ENCODE peak calls at places on chromosomes 2 and 18, in five cellular contexts. U is uterus, G is lower lobe of right lung, Y is neural progenitor cell, H is brain microvascular endothelial cell. J is an unnamed sample. For H3K27me3, the result is how much of the 10 kb centered on the place peaks cover.

GRCh38 chr2:201842131-201842530 is 35.8 kb downstream of the CDK15 start:
- DNase-seq in Y (no peak), H (no peak), U (no peak), G (no peak), J (no peak)

GRCh38 chr2:10432315-10433181 is 15.6 kb downstream of the ODC1 start:
- DNase-seq in G (peak), U (no peak), H (no peak), Y (peak), J (peak)

GRCh38 chr2:206112108-206112507 is 26.1 kb upstream of the INO80D start:
- DNase-seq in Y (no peak), H (no peak), G (no peak), U (no peak), J (no peak)

GRCh38 chr18:7821784-7822183 is 254.7 kb downstream of the PTPRM start:
- DNase-seq in G (no peak), U (no peak), H (no peak), Y (no peak), J (no peak)

GRCh38 chr2:31193066-31193396 is 24.3 kb downstream of the CAPN14 start:
- DNase-seq in U (no peak), Y (peak), G (no peak), H (no peak), J (no peak)

GRCh38 chr2:6914829-6915228 is 2.4 kb upstream of the RNF144A start:
- DNase-seq in Y (no peak), H (no peak), G (no peak), U (no peak), J (peak)

GRCh38 chr2:127067620-127068350 is 39.2 kb downstream of the BIN1 start:
- DNase-seq in H (peak), G (peak), Y (peak), U (peak), J (peak)

GRCh38 chr2:16722677-16723076 is 57.0 kb upstream of the CYRIA start:
- DNase-seq in U (no peak), H (no peak), G (no peak), Y (peak), J (no peak)

GRCh38 chr18:65735166-65735565 is 15.6 kb upstream of the CDH7 start:
- DNase-seq in H (no peak), Y (no peak), G (no peak), U (no peak), J (no peak)

GRCh38 chr18:8627540-8627939 is 18.3 kb downstream of the RAB12 start:
- DNase-seq in G (no peak), Y (no peak), H (no peak), U (no peak), J (no peak)

GRCh38 chr2:7133521-7133920 is 216.3 kb downstream of the RNF144A start:
- DNase-seq in U (no peak), G (no peak), Y (no peak), H (peak), J (no peak)

GRCh38 chr2:150487537-150488429 is at the start of gene RND3:
- DNase-seq in G (peak), Y (peak), U (peak), H (peak), J (peak)

GRCh38 chr2:63340443-63340842 is 247.8 kb downstream of the WDPCP start:
- DNase-seq in Y (no peak), U (no peak), H (no peak), G (no peak), J (no peak)

GRCh38 chr18:74702951-74703350 is 105.3 kb downstream of the ZNF407 start:
- DNase-seq in G (no peak), U (no peak), H (no peak), Y (no peak), J (no peak)

GRCh38 chr2:68734688-68735525 is at the start of gene ARHGAP25:
- DNase-seq in H (no peak), U (no peak), G (no peak), Y (no peak), J (peak)

GRCh38 chr2:8324164-8324848 is 357.6 kb upstream of the ID2 start:
- DNase-seq in Y (no peak), G (no peak), U (no peak), H (no peak), J (no peak)

GRCh38 chr2:27131429-27131828 is 3.0 kb downstream of the PREB start:
- DNase-seq in Y (no peak), H (no peak), U (no peak), G (no peak), J (no peak)

GRCh38 chr2:201448701-201449100 is 2.6 kb downstream of the TRAK2 start:
- DNase-seq in Y (no peak), G (no peak), U (no peak), H (no peak), J (no peak)

GRCh38 chr18:38006541-38006940 is 440.9 kb upstream of the CELF4 start:
- DNase-seq in G (no peak), H (no peak), U (no peak), Y (no peak), J (no peak)

GRCh38 chr18:44937985-44938384 is 257.3 kb downstream of the SETBP1 start:
- DNase-seq in Y (peak), U (no peak), G (no peak), H (no peak), J (no peak)

GRCh38 chr2:187711122-187711521 is 156.9 kb upstream of the TFPI start:
- DNase-seq in G (no peak), H (no peak), U (no peak), Y (no peak), J (no peak)

GRCh38 chr2:46814562-46814961 is 101.0 kb downstream of the MCFD2 start:
- DNase-seq in Y (no peak), G (no peak), U (no peak), H (no peak), J (no peak)

GRCh38 chr2:27007416-27008374 is 25.1 kb upstream of the TMEM214 start:
- DNase-seq in U (no peak), H (no peak), Y (no peak), G (no peak), J (no peak)

GRCh38 chr2:234355052-234355720 is 141.7 kb downstream of the ARL4C start:
- DNase-seq in H (no peak), U (no peak), G (no peak), Y (peak), J (no peak)

GRCh38 chr2:222193328-222194008 is 105.3 kb downstream of the PAX3 start:
- DNase-seq in U (no peak), H (no peak), G (no peak), Y (peak), J (no peak)

GRCh38 chr2:61670591-61671503 is 132.7 kb upstream of the XPO1 start:
- DNase-seq in H (peak), U (peak), Y (no peak), G (no peak), J (peak)

GRCh38 chr18:70422061-70422965 is 133.5 kb downstream of the SOCS6 start:
- DNase-seq in U (peak), G (peak), H (peak), Y (no peak), J (peak)

GRCh38 chr2:15765686-15766302 is 174.1 kb downstream of the DDX1 start:
- DNase-seq in H (no peak), Y (no peak), G (no peak), U (no peak), J (no peak)

GRCh38 chr2:106282816-106283215 is 88.7 kb upstream of the UXS1 start:
- DNase-seq in H (no peak), Y (peak), U (no peak), G (no peak), J (no peak)
- H3K27me3 ChIP-seq in H (under half), Y (under half), U (under half), G (under half), J (under half)

DNA sequence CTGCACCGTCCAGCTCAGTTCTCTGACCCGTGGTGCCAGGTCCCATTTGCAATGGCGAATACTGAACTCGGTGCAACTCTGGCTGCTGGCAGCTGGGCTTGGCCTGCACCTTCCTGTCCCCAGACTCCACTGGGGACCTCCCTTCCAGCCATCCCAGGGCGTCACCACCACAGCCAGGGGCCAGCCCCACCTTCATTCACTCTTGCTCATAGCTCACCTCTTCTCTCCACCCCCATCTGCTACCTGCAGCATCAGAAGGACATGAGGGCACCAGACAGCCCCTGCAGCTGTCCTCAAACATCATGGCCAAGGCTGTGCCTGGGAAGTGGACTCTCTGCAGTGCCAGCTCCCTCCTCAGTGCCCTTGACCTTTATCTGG is 16.2 kb upstream of the ALPI start:
- DNase-seq in U (no peak), H (no peak), Y (no peak), G (peak), J (no peak)
- TF ChIP-seq CTCF in U (no peak), H (no peak), Y (peak), G (peak), J (no peak)

GRCh38 chr18:13558790-13559189 is 167.6 kb downstream of the FAM210A start:
- DNase-seq in H (no peak), G (no peak), Y (no peak), U (no peak), J (no peak)
- H3K27me3 ChIP-seq in H (under half), G (under half), Y (under half), U (under half), J (under half)

DNA sequence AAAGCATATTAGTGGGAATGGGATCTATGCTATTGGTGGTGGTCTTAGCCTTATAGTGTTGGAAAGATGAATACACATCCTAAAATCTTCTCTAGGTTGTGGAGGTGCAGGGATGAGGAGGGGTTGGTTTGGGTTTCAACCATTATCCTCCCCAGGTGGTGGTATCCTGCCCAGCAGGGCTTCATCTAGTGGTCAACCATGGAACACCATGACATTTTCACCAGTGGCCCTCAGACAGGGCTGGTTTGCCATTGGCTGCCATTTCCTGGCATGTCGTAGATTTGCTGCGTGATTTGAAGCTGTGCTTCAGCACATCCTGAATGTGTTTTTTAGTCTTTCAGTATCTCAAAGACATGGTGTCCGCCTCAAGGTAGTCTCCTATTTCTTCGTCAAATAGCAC is 391.2 kb upstream of the HNRNPA3 start:
- DNase-seq in G (no peak), Y (no peak), U (no peak), H (no peak), J (no peak)
- TF ChIP-seq CTCF in G (no peak), Y (no peak), U (no peak), H (no peak), J (no peak)

DNA sequence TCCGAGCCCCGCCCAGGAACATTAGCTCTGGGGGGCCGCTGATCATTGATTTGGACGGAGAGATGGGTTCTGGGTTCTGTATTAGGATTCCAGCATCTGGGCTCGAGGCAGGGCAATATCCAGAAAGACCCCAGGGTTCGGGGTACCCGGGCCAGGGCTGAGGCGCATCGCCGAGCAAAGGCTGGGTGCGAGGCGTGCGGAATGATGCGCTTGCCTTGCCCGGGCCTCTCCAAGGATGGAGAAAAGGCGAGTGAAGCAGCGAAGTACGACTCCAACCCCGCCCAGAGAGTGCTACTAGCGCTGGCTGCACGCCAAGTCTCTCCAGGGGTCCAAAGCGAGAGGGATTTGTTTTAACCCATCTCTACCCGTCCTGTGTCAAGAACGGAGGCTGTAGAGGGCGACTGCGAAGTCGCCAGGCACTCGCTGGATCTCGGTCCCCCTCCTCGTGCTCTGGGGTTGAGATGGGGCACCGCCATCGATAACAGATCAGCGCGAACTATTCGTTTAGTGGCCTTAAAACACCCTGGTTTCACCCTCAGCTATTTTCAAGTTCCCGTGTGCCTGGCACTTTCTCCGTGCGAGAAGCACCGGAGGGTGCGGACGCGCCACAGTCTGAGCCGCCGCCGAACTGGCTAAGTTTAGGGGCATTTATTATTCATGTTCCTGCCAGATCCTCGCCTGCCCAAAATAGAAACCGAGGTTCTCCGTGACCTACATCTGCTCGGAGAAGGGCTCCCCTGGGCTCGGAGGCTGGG is 1.9 kb downstream of the ADCYAP1 start:
- DNase-seq in U (no peak), H (no peak), Y (peak), G (no peak), J (no peak)
- H3K27me3 ChIP-seq in U (half or more), H (half or more), Y (half or more), G (half or more), J (half or more)

GRCh38 chr2:152520759-152521158 is 185.8 kb downstream of the FMNL2 start:
- DNase-seq in Y (no peak), U (no peak), G (no peak), H (no peak), J (no peak)

GRCh38 chr2:152518016-152518415 is 183.0 kb downstream of the FMNL2 start:
- DNase-seq in Y (no peak), G (no peak), H (no peak), U (no peak), J (no peak)

GRCh38 chr2:152523091-152523490 is 188.1 kb downstream of the FMNL2 start:
- DNase-seq in H (peak), U (no peak), G (no peak), Y (no peak), J (no peak)

GRCh38 chr2:152519581-152519952 is 184.6 kb downstream of the FMNL2 start:
- DNase-seq in Y (no peak), H (no peak), U (no peak), G (no peak), J (no peak)

DNA sequence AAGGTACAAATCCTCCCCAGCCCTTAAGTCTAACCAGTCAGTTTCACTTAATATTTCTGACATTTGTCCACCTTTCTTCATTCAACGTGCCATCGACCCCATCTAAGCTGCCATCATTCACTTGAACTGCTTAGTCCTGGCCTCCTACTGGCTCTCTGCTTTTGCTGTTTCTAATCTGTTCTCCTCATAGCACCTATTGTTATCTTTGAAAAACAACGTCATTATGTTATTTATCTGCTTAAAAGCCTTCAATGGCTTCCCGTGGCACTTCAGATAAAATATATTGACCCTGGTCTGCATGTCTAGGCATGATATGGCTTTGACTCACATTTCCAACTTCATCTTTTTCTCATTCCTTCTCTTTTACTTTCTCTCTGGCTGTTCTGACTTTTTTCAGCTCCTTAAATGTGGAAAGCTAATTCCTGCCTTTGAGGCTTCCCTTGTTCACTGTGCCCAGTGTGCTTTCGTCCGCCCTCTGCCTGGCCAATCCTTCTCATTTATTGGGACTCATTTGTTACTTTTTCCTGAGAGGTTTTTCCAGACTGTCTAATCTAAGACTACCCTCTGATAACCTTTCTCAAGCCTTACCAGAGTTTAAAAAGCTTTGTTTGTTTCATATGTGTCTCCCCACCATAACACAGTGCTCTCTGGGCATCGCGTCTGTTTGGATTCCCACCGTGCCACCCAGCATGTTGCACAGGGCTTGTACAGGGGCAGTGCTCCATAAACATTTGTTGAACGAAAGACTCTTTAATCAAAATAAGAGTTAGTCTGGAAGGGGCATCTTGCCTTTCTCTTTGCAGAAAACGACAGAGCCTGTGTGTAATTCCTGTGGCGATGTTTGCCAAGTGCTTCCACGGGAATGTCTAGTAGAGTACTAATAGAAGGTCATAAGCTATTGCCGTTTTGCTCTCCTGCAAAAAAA is 183.9 kb downstream of the FMNL2 start:
- DNase-seq in U (no peak), G (no peak), Y (peak), H (no peak), J (peak)
- TF ChIP-seq CTCF in U (no peak), G (no peak), Y (no peak), H (no peak), J (no peak)

DNA sequence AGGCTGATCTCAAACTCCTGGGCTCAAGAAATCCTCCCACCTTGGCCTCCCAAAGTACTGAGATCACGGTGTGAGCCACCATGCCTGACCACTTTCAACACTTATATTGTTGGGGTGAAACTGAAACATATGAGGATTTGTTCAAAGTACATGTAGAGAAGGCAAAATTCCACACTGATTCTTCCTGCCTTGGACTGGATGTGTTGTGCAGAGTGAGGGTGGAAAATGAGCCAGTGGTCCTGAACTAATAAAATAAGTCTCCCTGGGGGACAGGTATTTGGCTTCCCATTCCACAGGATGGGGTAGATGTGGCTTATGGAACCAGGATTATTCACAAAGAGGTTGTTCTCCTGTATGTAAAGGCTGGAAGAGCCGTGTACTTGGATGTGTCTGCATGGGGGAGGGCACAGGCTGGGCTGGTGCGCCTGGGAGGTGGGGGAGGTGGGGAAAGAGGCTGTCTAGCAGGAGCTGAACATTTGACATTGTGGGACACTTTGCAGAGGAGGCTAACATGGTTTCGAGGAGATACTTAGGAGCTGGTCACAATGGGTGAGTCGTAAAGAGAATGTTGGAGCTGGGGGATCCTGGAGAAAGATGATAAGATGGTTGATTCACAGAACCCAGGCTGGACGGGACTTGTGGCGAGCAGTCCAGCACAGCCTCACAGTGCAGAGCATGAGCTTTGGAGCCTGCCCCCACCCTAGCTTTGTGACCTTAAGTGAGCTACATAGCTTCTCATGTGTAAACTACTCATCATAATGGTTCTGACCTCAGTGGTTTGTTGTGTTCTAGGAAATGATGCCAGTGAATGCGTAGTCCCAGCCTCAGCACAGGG is at the start of gene TXNDC2:
- DNase-seq in H (no peak), G (no peak), Y (no peak), U (no peak), J (no peak)
- H3K27me3 ChIP-seq in H (under half), G (under half), Y (under half), U (under half), J (under half)